ENCODE peak calls at places on chromosomes 5 and 9, in six cellular contexts. C is HCT116, I is hepatocyte, Y is neural progenitor cell, J is GM23248, B is PC-3. G is an unnamed sample. For H3K4me1, the result is how much of the 10 kb centered on the place peaks cover.

GRCh38 chr9:94799578-94800264 is 73.2 kb downstream of the AOPEP start:
- DNase-seq in C (no peak), J (no peak), B (peak), I (peak), Y (no peak), G (no peak)

GRCh38 chr9:69885474-69885929 is 64.9 kb downstream of the CFAP95 start:
- DNase-seq in Y (no peak), I (no peak), C (no peak), B (peak), J (peak), G (no peak)

GRCh38 chr5:54820346-54820745 is 165.0 kb downstream of the ESM1 start:
- DNase-seq in C (no peak), B (no peak), I (no peak), J (peak), Y (no peak), G (no peak)

GRCh38 chr5:137836997-137837396 is 30.7 kb upstream of the MYOT start:
- DNase-seq in I (peak), Y (no peak), B (no peak), C (no peak), J (peak), G (no peak)

GRCh38 chr5:143447983-143448382 is 44.5 kb upstream of the NR3C1 start:
- DNase-seq in Y (no peak), C (no peak), J (no peak), I (no peak), B (no peak), G (no peak)

GRCh38 chr9:89247431-89248370 is 63.3 kb upstream of the CKS2 start:
- DNase-seq in J (no peak), I (peak), C (no peak), Y (peak), B (peak), G (no peak)

GRCh38 chr5:92911851-92912250 is 669.2 kb downstream of the NR2F1-AS1 start:
- DNase-seq in C (no peak), J (no peak), B (no peak), I (no peak), Y (no peak), G (no peak)

GRCh38 chr5:96157841-96158291 is 196.2 kb upstream of the ELL2 start:
- DNase-seq in B (peak), C (no peak), I (no peak), Y (no peak), J (no peak), G (no peak)

GRCh38 chr5:153533546-153533945 is 43.1 kb downstream of the GRIA1 start:
- DNase-seq in C (no peak), J (no peak), B (no peak), Y (no peak), I (no peak), G (no peak)

GRCh38 chr5:94754824-94755223 is 136.4 kb downstream of the SLF1 start:
- DNase-seq in B (peak), Y (no peak), I (no peak), C (no peak), J (peak), G (no peak)

GRCh38 chr9:137396227-137396626 is 26.7 kb downstream of the EXD3 start:
- DNase-seq in J (peak), B (no peak), Y (peak), I (peak), C (no peak), G (no peak)

GRCh38 chr9:36827593-36827992 is 206.5 kb downstream of the PAX5 start:
- DNase-seq in J (no peak), I (no peak), C (no peak), Y (peak), B (no peak), G (no peak)

GRCh38 chr5:134465856-134466240 is 54.2 kb upstream of the CDKN2AIPNL start:
- DNase-seq in J (peak), Y (peak), I (peak), B (peak), C (peak), G (no peak)

GRCh38 chr5:120604898-120605297 is 140.8 kb downstream of the PRR16 start:
- DNase-seq in I (no peak), C (peak), J (peak), B (peak), Y (no peak), G (no peak)

GRCh38 chr9:98989036-98990000 is 45.6 kb downstream of the COL15A1 start:
- DNase-seq in Y (peak), B (peak), C (peak), J (peak), I (peak), G (peak)

GRCh38 chr5:20972419-20972925 is 984.5 kb upstream of the CDH18 start:
- DNase-seq in I (peak), C (no peak), B (peak), J (no peak), Y (peak), G (no peak)

DNA sequence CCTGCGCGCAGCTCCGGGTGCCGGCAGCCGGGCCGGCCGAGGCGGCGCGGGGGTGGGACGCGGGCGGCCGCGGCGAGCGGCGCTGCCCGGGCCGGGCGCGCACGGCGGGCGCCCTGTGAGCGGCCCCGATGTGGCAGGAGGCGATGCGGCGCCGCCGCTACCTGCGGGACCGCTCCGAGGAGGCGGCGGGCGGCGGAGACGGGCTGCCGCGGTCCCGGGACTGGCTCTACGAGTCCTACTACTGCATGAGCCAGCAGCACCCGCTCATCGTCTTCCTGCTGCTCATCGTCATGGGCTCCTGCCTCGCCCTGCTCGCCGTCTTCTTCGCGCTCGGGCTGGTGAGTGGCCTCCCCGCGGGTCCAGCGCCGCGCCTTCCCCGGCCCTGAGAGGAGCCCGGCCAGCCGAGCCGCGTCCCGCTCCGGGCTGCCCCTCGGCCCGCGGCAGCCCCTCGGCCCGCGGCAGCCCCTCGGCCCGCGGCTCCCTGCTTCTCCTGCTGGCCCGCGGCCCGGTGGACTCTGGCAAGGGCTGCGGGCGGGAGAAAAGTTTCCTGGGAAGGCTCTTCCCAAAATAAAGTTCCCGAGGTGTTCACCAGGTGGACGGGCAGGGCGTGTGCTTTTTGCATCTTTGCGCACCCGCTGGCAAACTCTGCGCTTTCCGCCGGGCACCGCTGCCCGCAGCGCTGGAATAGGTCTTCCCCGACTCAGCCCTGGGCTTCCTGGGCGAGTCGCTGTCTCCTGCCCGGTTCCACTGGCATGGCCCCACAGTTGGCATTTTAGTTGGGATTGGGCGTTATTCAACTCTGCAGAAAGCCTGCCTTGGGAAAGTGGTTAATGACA is 449 bp downstream of the ADCY2 start:
- DNase-seq in C (no peak), I (peak), Y (peak), B (peak), J (peak), G (no peak)
- H3K4me3 ChIP-seq in C (no peak), I (peak), Y (peak), B (no peak), J (peak), G (no peak)

DNA sequence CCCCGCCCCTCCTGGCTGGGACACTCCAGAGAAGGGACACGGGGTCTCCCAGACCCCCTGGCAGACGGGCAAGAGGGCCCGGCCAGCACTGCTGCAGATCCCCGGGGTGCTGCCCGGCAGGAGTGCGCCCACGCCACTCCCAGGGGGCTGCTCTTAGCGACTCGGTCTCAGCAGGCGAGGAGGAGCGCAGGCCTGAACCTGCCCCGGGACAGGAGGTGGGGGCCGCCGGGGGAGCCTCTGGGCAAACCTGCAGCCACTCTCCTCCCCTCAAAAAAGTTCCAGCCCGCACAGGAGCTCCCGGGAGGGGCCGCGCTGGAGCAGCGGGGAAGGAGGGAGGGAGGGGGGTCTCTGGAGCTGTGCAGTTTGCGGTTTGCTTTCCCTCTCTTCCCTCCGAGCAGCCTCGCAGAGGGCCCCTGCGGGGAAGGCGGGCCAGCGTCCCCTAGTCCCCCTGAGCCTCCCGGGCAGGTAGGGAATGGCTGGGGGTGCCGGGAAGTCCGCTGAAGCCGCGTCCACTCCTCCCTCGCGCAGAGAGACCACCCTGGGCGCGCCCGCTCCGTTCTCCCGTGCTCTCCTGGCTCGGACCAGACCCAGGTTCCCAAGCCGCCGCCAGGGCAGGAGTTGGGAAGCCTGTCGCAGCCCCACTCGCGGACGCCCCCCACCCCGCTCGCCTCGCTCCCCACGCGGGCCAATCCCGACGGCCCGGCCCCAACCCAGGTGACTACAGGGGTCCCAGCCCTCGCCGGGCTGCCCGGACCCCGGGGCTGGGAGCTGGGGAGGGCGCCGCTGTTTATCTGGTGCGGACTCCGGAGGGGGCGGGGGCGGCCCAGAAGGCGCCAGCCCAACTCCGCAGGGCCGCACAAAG is 44.2 kb downstream of the NACC2 start:
- DNase-seq in C (no peak), Y (peak), I (peak), B (no peak), J (no peak), G (no peak)
- H3K4me1 ChIP-seq in C (under half), Y (under half), I (under half), B (under half), J (under half), G (under half)

DNA sequence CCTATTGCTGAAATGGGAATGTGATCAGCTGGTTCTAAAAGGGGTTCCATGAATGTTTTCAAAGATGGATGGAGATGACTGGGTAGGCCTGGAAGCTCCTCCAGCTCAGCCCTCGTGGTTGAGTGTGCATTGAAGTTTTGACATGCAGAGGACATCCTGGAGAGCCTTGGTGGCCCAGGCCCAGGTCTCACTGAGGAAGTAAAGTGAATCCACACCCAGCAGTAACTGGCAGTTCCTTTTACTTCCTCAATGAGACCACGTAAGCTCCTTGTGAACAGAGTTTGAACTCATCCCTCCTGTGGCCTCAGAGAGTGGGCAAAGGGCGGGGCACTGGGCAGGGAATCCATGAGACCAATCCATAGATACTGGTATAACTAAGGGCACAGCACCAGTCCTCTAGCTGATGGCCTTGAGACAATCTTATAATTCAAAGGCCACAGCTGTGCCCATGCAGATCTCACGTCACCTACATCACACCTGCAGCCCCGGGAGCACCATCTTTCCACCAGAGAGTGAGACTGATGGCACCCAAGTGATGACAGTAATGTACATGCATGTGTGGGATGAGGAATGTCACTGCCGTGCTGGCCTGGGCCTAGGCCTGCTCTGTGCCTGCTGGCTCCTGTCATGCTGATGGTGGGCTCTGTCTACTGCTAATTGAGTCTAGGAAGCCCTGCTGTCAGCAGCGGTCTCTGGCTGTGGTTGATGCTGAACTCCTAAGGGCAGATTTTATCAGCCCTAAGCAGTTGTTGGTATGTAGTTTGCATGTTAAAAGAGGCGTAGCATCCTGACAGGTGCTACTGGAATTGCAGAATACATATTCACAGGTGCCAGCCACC is 257.8 kb downstream of the FSTL4 start:
- DNase-seq in B (no peak), I (no peak), J (no peak), Y (no peak), C (no peak), G (peak)
- TF ChIP-seq EZH2phosphoT487 in B (no peak), I (no peak), J (no peak), Y (no peak), C (no peak), G (no peak)

GRCh38 chr9:109956811-109957440 is 176.9 kb downstream of the PALM2AKAP2 start:
- DNase-seq in J (peak), B (no peak), Y (peak), I (no peak), C (no peak), G (no peak)
- H3K4me3 ChIP-seq in J (no peak), B (no peak), Y (no peak), I (no peak), C (no peak), G (no peak)

DNA sequence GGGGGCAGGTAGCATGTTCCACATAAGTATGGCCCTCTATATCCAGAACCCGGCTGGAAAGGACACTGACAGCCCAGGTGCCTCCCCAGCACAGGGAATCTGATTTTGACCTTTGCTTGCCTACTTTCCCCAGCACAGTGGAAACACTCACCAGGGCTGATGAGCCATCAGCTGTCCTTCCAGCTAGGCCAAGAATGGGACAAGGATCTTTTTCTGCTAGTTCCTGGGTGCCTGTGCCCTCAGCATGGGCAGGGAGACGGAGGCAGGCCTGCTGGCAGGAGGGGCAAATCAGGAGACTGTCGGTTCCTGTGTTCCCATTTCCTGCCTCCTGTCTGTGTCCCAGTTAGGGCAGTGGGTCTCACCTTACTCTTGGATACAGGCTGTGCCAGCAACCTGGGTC is 1.1 kb downstream of the CYFIP2 start:
- DNase-seq in I (no peak), Y (no peak), B (peak), C (no peak), J (no peak), G (no peak)
- H3K4me1 ChIP-seq in I (under half), Y (under half), B (under half), C (under half), J (under half), G (half or more)

GRCh38 chr5:161311141-161311708 is 235.3 kb downstream of the GABRB2 start:
- DNase-seq in Y (no peak), B (no peak), I (no peak), J (no peak), C (no peak), G (no peak)
- TF ChIP-seq EZH2phosphoT487 in Y (no peak), B (no peak), I (no peak), J (no peak), C (no peak), G (no peak)

GRCh38 chr5:149412783-149413476 is 33.8 kb upstream of the IL17B start:
- DNase-seq in C (no peak), Y (no peak), B (no peak), J (peak), I (no peak), G (no peak)
- H3K4me3 ChIP-seq in C (no peak), Y (no peak), B (no peak), J (no peak), I (no peak), G (no peak)

DNA sequence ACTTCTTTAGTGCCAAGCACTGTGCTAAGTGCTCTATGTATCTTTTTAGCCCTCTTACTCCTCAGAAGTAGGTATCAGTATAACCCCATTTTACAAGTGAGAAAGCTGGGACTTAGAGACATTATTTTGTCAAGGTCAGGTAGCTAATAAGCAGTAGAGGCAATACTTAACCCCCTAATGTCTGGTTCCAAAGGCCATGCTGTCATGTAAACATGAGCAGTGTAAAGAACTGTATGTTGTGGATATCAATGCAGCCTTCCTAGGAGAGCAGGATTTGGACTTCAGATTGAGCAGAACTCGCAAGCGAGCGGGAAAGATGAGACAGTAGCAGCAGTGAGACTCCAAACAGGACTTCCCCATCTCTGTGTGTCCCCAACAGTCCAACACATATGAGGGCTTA is 3.6 kb upstream of the SHROOM1 start:
- DNase-seq in Y (no peak), J (no peak), C (no peak), B (no peak), I (no peak), G (no peak)
- H3K4me1 ChIP-seq in Y (under half), J (under half), C (under half), B (under half), I (under half), G (under half)

GRCh38 chr9:136172412-136173079 is 32.4 kb downstream of the LHX3 start:
- DNase-seq in C (no peak), I (no peak), Y (no peak), B (no peak), J (no peak), G (no peak)

GRCh38 chr9:136177224-136177623 is 27.7 kb downstream of the LHX3 start:
- DNase-seq in J (no peak), Y (no peak), B (no peak), I (no peak), C (no peak), G (no peak)

GRCh38 chr9:136175745-136176290 is 29.1 kb downstream of the LHX3 start:
- DNase-seq in I (no peak), B (no peak), J (no peak), Y (peak), C (no peak), G (no peak)

GRCh38 chr9:136173648-136174290 is 31.2 kb downstream of the LHX3 start:
- DNase-seq in Y (no peak), I (no peak), B (no peak), J (no peak), C (no peak), G (no peak)

DNA sequence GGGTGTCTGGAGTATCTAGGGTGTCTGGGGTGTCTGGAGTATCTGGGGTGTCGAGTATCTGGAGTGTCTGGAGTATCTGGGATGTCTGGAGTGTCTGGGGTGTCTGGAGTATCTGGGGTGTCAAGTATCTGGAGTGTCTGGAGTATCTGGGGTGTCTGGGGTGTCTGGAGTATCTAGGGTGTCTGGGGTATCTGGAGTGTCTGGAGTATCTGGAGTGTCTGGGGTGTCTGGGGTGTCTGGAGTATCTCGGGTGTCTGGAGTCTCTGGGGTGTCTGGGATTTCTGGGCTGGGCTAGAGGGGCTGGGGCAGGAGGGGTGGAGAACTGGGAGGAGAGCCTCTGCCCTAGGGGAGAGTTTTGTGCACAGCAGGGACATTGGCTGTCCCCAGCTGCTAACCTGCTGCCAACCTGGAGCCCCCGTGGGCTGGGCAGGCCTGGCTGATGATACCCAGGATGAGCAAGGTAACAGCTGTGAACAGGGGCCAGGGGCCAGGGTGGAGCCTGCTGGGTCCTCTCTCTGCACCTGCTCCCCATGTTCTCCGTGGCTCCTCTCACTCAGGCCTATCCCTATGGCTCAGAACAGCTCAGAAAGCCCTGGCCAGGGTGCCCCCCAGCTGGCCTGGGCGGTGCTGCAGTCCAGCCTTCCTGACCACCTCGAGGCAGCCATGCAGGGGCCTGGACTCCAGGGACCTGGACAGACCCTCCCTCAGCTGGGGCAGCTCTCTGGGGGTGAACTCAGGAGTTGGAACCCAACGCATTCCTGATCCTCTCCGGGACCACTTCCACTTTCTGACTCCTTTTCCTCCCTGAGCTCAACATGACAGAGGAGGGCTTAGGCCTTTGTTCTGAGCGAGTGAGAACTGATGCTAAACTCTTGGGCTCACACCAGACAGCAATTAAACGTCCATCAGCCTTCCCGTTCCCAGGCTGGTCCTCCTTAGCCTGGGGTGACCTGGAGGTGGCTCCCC is 29.9 kb downstream of the LHX3 start:
- DNase-seq in C (no peak), Y (peak), B (no peak), J (no peak), I (no peak), G (no peak)
- TF ChIP-seq EZH2phosphoT487 in C (no peak), Y (no peak), B (no peak), J (no peak), I (no peak), G (no peak)